ENCODE peak calls at places on chromosome 6, in ten cellular contexts. D is spleen, E is activated B cell treated with CpG ODN at 0.5 μM for 24 hours, Q is BE2C, G is heart right ventricle, S is lower leg skin, K is progenitor cell of endocrine pancreas, U is psoas muscle, F is hepatocyte, T is endothelial cell of umbilical vein. I is an unnamed sample.

GRCh38 chr6:14241255-14242070 is 123.9 kb downstream of the CD83 start:
- DNase-seq in E (no peak), Q (no peak), S (no peak), U (no peak), G (no peak), D (no peak), K (no peak), F (no peak), T (no peak), I (no peak)

GRCh38 chr6:138765896-138766487 is 7.6 kb upstream of the CCDC28A start:
- DNase-seq in T (peak; percentile 64), F (peak; percentile 49), Q (no peak), G (no peak), D (no peak), K (no peak), S (no peak), U (no peak), E (no peak), I (peak; percentile 60)

GRCh38 chr6:88547768-88548167 is 381.6 kb upstream of the CNR1 start:
- DNase-seq in D (no peak), S (no peak), U (no peak), F (no peak), G (no peak), K (no peak), T (no peak), Q (no peak), E (no peak), I (no peak)

GRCh38 chr6:15946701-15947390 is 182.0 kb upstream of the MYLIP start:
- DNase-seq in G (no peak), D (no peak), K (no peak), E (no peak), T (no peak), U (no peak), S (no peak), F (no peak), Q (no peak), I (no peak)

GRCh38 chr6:148464319-148465010 is 121.8 kb downstream of the SASH1 start:
- DNase-seq in G (peak; percentile 77), K (peak; percentile 61), E (peak; percentile 36), S (peak; percentile 95), Q (peak; percentile 57), F (peak; percentile 76), U (peak; percentile 65), D (no peak), T (peak; percentile 86), I (peak; percentile 80)

GRCh38 chr6:15417811-15418210 is 171.9 kb downstream of the JARID2 start:
- DNase-seq in F (no peak), E (no peak), K (no peak), Q (no peak), G (no peak), S (no peak), U (no peak), T (no peak), D (no peak), I (no peak)

GRCh38 chr6:56374841-56375369 is 127.5 kb upstream of the COL21A1 start:
- DNase-seq in G (peak; percentile 59), U (no peak), D (no peak), K (no peak), Q (no peak), T (no peak), F (no peak), E (no peak), S (no peak), I (no peak)

GRCh38 chr6:7157752-7158616 is 50.2 kb downstream of the RREB1 start:
- DNase-seq in K (no peak), Q (no peak), F (no peak), U (no peak), G (no peak), E (no peak), T (no peak), S (no peak), D (no peak), I (peak; percentile 40)

GRCh38 chr6:89952696-89953095 is 58.4 kb downstream of the GJA10 start:
- DNase-seq in K (no peak), F (no peak), S (no peak), E (no peak), G (no peak), D (no peak), U (no peak), T (no peak), Q (no peak), I (no peak)

GRCh38 chr6:137415127-137415833 is 78.9 kb downstream of the OLIG3 start:
- DNase-seq in T (peak; percentile 73), Q (peak; percentile 25), U (no peak), E (peak; percentile 27), S (peak; percentile 88), G (peak; percentile 57), D (peak; percentile 78), F (peak; percentile 82), K (peak; percentile 34), I (peak; percentile 90)

GRCh38 chr6:119148825-119149525 is 70.5 kb upstream of the FAM184A start:
- DNase-seq in F (no peak), T (no peak), D (no peak), S (no peak), E (no peak), G (no peak), Q (no peak), U (no peak), K (no peak), I (no peak)

GRCh38 chr6:56593801-56594318 is 48.8 kb downstream of the DST start:
- DNase-seq in T (no peak), D (no peak), S (no peak), Q (no peak), G (no peak), U (no peak), E (no peak), K (no peak), F (no peak), I (no peak)

GRCh38 chr6:52454556-52454955 is 34.4 kb downstream of the EFHC1 start:
- DNase-seq in U (no peak), T (peak; percentile 57), E (no peak), Q (no peak), S (no peak), D (no peak), F (no peak), K (no peak), G (no peak), I (no peak)

GRCh38 chr6:148972481-148972880 is 225.7 kb downstream of the UST start:
- DNase-seq in E (peak; percentile 62), U (peak; percentile 80), F (peak; percentile 90), S (no peak), K (peak; percentile 49), D (peak; percentile 93), T (peak; percentile 38), Q (peak; percentile 33), G (no peak), I (peak; percentile 97)

GRCh38 chr6:27472617-27473400 is at the start of gene ZNF184:
- DNase-seq in Q (peak; percentile 94), G (peak; percentile 96), K (peak; percentile 95), U (peak; percentile 97), E (peak; percentile 85), S (peak; percentile 99), D (peak; percentile 97), F (peak; percentile 98), T (peak; percentile 98), I (peak; percentile 99)
- TF ChIP-seq CTCF in Q (no peak), G (no peak), K (peak; percentile 24), U (no peak), E (no peak), S (no peak), D (no peak), F (no peak), T (no peak), I (peak; percentile 12)

DNA sequence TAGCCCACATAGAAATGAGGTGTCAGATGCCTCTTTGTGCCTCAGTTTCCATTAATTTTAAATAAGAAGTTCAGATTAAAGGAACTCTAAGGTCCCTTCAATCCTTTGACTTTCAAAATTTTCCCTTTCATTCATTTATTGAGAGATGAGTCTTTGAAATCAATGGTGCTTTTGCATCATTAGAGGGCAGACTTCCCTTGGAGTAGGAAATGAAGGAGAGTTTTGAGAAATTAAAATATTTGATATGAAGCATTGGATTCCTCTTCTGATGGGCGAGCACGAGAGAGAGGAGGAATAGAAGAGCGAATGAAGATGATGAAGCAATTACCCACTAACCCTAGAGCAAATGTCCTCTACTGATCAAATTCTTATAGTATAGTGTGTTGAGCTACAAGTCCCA is 105.7 kb downstream of the EDN1 start:
- DNase-seq in G (no peak), E (no peak), D (no peak), T (peak; percentile 47), F (no peak), K (no peak), U (no peak), Q (no peak), S (no peak), I (no peak)
- TF ChIP-seq CTCF in G (peak; percentile 24), E (no peak), D (no peak), T (no peak), F (no peak), K (no peak), U (no peak), Q (no peak), S (no peak), I (no peak)

GRCh38 chr6:132391391-132392291 is 9.6 kb downstream of the MOXD1 start:
- DNase-seq in Q (no peak), G (peak; percentile 21), E (no peak), S (no peak), F (peak; percentile 7), T (no peak), U (no peak), K (no peak), D (no peak), I (peak; percentile 21)

GRCh38 chr6:132390451-132390850 is 10.8 kb downstream of the MOXD1 start:
- DNase-seq in D (no peak), K (no peak), S (no peak), T (no peak), G (no peak), U (no peak), E (no peak), Q (no peak), F (no peak), I (no peak)

GRCh38 chr6:132395015-132395597 is 6.2 kb downstream of the MOXD1 start:
- DNase-seq in U (no peak), G (no peak), E (no peak), K (no peak), T (no peak), S (no peak), Q (no peak), D (no peak), F (no peak), I (no peak)

GRCh38 chr6:132392292-132392691 is 9.0 kb downstream of the MOXD1 start:
- DNase-seq in S (no peak), K (no peak), G (no peak), U (no peak), Q (no peak), E (no peak), T (no peak), F (no peak), D (no peak), I (peak; percentile 24)

GRCh38 chr6:132392792-132393191 is 8.5 kb downstream of the MOXD1 start:
- DNase-seq in D (no peak), Q (no peak), U (no peak), S (no peak), T (peak; percentile 15), F (peak; percentile 22), K (no peak), G (no peak), E (no peak), I (peak; percentile 66)
- TF ChIP-seq CTCF in D (no peak), Q (peak; percentile 42), U (no peak), S (no peak), T (no peak), F (peak; percentile 42), K (peak; percentile 50), G (no peak), E (no peak), I (peak; percentile 72)

DNA sequence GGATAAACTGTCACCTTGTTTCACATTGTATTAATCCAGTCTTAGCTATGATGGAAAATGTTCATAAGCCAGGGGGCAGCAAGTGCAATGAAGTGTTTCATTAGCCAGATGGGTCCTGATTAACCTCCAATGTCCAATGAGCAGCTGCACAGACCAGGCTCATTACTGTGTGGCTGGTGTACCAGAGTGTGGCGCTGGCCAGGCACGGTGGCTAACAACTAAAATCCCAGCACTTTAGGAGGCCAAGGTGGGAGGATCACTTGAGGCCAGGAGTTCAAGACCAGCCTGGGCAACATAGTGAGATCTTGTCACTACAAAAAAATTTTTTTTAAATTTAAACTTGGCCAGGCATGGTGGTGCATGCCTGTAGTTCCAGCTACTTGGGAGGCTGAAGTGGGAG is 201.7 kb upstream of the FOXQ1 start:
- DNase-seq in Q (no peak), T (no peak), U (no peak), E (no peak), G (no peak), D (no peak), K (no peak), F (no peak), S (peak; percentile 50), I (no peak)
- TF ChIP-seq CTCF in Q (no peak), T (no peak), U (no peak), E (no peak), G (no peak), D (no peak), K (no peak), F (no peak), S (no peak), I (no peak)

I was measured in GM23338.